ENCODE peak calls at places on chromosome 1, in eight cellular contexts. One of them, this sample, is unnamed.

GRCh38 chr1:160406131-160406968 is 6.0 kb downstream of the VANGL2 start:
- DNase-seq in PC-3: peak; percentile 47
- DNase-seq in IMR-90: no peak
- DNase-seq in GM23338: no peak
- DNase-seq in mammary epithelial cell: peak; percentile 39
- DNase-seq in fibroblast of lung: no peak
- DNase-seq in OCI-LY7: no peak
- DNase-seq in PC-9: no peak
- DNase-seq in this sample: no peak

GRCh38 chr1:28249013-28249870 is 10.1 kb upstream of the SESN2 start:
- DNase-seq in PC-3: peak; percentile 88
- DNase-seq in IMR-90: peak; percentile 70
- DNase-seq in GM23338: peak; percentile 70
- DNase-seq in mammary epithelial cell: peak; percentile 84
- DNase-seq in fibroblast of lung: peak; percentile 77
- DNase-seq in OCI-LY7: peak; percentile 85
- DNase-seq in PC-9: peak; percentile 87
- DNase-seq in this sample: peak; percentile 65

GRCh38 chr1:3618904-3619671 is 5.7 kb upstream of the TPRG1L start:
- DNase-seq in PC-3: peak; percentile 91
- DNase-seq in IMR-90: peak; percentile 80
- DNase-seq in GM23338: peak; percentile 93
- DNase-seq in mammary epithelial cell: peak; percentile 48
- DNase-seq in fibroblast of lung: peak; percentile 79
- DNase-seq in OCI-LY7: peak; percentile 77
- DNase-seq in PC-9: peak; percentile 61
- DNase-seq in this sample: peak; percentile 57

GRCh38 chr1:6795661-6796060 is 10.4 kb downstream of the CAMTA1 start:
- DNase-seq in PC-3: no peak
- DNase-seq in IMR-90: peak; percentile 97
- DNase-seq in GM23338: no peak
- DNase-seq in mammary epithelial cell: no peak
- DNase-seq in fibroblast of lung: peak; percentile 89
- DNase-seq in OCI-LY7: no peak
- DNase-seq in PC-9: peak; percentile 65
- DNase-seq in this sample: peak; percentile 94

GRCh38 chr1:32052887-32053286 is 19.9 kb upstream of the TMEM39B start:
- DNase-seq in PC-3: no peak
- DNase-seq in IMR-90: peak; percentile 82
- DNase-seq in GM23338: no peak
- DNase-seq in mammary epithelial cell: no peak
- DNase-seq in fibroblast of lung: no peak
- DNase-seq in OCI-LY7: no peak
- DNase-seq in PC-9: peak; percentile 10
- DNase-seq in this sample: peak; percentile 32

GRCh38 chr1:5492861-5493260 is 499.4 kb downstream of the NPHP4 start:
- DNase-seq in PC-3: no peak
- DNase-seq in IMR-90: no peak
- DNase-seq in GM23338: no peak
- DNase-seq in mammary epithelial cell: no peak
- DNase-seq in fibroblast of lung: no peak
- DNase-seq in OCI-LY7: no peak
- DNase-seq in PC-9: no peak
- DNase-seq in this sample: no peak

GRCh38 chr1:239891621-239892358 is 199.9 kb upstream of the FMN2 start:
- DNase-seq in PC-3: no peak
- DNase-seq in IMR-90: no peak
- DNase-seq in GM23338: no peak
- DNase-seq in mammary epithelial cell: no peak
- DNase-seq in fibroblast of lung: no peak
- DNase-seq in OCI-LY7: no peak
- DNase-seq in PC-9: no peak
- DNase-seq in this sample: no peak

GRCh38 chr1:14850563-14850962 is 252.1 kb downstream of the KAZN start:
- DNase-seq in PC-3: peak; percentile 54
- DNase-seq in IMR-90: no peak
- DNase-seq in GM23338: no peak
- DNase-seq in mammary epithelial cell: no peak
- DNase-seq in fibroblast of lung: peak; percentile 8
- DNase-seq in OCI-LY7: peak; percentile 67
- DNase-seq in PC-9: no peak
- DNase-seq in this sample: no peak

GRCh38 chr1:238485062-238485905 is 594.6 kb upstream of the ZP4 start:
- DNase-seq in PC-3: peak; percentile 60
- DNase-seq in IMR-90: peak; percentile 60
- DNase-seq in GM23338: peak; percentile 12
- DNase-seq in mammary epithelial cell: peak; percentile 25
- DNase-seq in fibroblast of lung: peak; percentile 45
- DNase-seq in OCI-LY7: no peak
- DNase-seq in PC-9: no peak
- DNase-seq in this sample: peak; percentile 13

GRCh38 chr1:45327644-45328515 is 1.2 kb downstream of the HPDL start:
- DNase-seq in PC-3: no peak
- DNase-seq in IMR-90: no peak
- DNase-seq in GM23338: peak; percentile 46
- DNase-seq in mammary epithelial cell: no peak
- DNase-seq in fibroblast of lung: no peak
- DNase-seq in OCI-LY7: peak; percentile 62
- DNase-seq in PC-9: no peak
- DNase-seq in this sample: no peak
- TF ChIP-seq CTCF in PC-3: no peak
- TF ChIP-seq CTCF in IMR-90: no peak
- TF ChIP-seq CTCF in GM23338: no peak
- TF ChIP-seq CTCF in mammary epithelial cell: no peak
- TF ChIP-seq CTCF in fibroblast of lung: no peak
- TF ChIP-seq CTCF in OCI-LY7: peak; percentile 42
- TF ChIP-seq CTCF in PC-9: no peak
- TF ChIP-seq CTCF in this sample: no peak

GRCh38 chr1:89762431-89762800 is 58.4 kb upstream of the LRRC8D start:
- DNase-seq in PC-3: peak; percentile 17
- DNase-seq in IMR-90: no peak
- DNase-seq in GM23338: no peak
- DNase-seq in mammary epithelial cell: no peak
- DNase-seq in fibroblast of lung: no peak
- DNase-seq in OCI-LY7: no peak
- DNase-seq in PC-9: no peak
- DNase-seq in this sample: peak; percentile 20
- H3K4me3 ChIP-seq in PC-3: peak overlapping the region; percentile 67
- H3K4me3 ChIP-seq in IMR-90: no peak overlapping the region
- H3K4me3 ChIP-seq in GM23338: peak overlapping the region; percentile 90
- H3K4me3 ChIP-seq in mammary epithelial cell: no peak overlapping the region
- H3K4me3 ChIP-seq in fibroblast of lung: peak overlapping the region; percentile 70
- H3K4me3 ChIP-seq in OCI-LY7: peak overlapping the region; percentile 20
- H3K4me3 ChIP-seq in PC-9: no peak overlapping the region
- H3K4me3 ChIP-seq in this sample: peak overlapping the region; percentile 68

GRCh38 chr1:68051475-68051874 is 1.0 kb upstream of the DIRAS3 start:
- DNase-seq in PC-3: no peak
- DNase-seq in IMR-90: peak; percentile 68
- DNase-seq in GM23338: peak; percentile 81
- DNase-seq in mammary epithelial cell: peak; percentile 67
- DNase-seq in fibroblast of lung: peak; percentile 73
- DNase-seq in OCI-LY7: no peak
- DNase-seq in PC-9: no peak
- DNase-seq in this sample: peak; percentile 69
- H2AFZ ChIP-seq in PC-3: no peak overlapping the region
- H2AFZ ChIP-seq in IMR-90: peak overlapping the region; percentile 85
- H2AFZ ChIP-seq in GM23338: no peak overlapping the region
- H2AFZ ChIP-seq in mammary epithelial cell: peak overlapping the region; percentile 86
- H2AFZ ChIP-seq in fibroblast of lung: peak overlapping the region; percentile 45
- H2AFZ ChIP-seq in OCI-LY7: no peak overlapping the region
- H2AFZ ChIP-seq in PC-9: no peak overlapping the region
- H2AFZ ChIP-seq in this sample: peak overlapping the region; percentile 78

DNA sequence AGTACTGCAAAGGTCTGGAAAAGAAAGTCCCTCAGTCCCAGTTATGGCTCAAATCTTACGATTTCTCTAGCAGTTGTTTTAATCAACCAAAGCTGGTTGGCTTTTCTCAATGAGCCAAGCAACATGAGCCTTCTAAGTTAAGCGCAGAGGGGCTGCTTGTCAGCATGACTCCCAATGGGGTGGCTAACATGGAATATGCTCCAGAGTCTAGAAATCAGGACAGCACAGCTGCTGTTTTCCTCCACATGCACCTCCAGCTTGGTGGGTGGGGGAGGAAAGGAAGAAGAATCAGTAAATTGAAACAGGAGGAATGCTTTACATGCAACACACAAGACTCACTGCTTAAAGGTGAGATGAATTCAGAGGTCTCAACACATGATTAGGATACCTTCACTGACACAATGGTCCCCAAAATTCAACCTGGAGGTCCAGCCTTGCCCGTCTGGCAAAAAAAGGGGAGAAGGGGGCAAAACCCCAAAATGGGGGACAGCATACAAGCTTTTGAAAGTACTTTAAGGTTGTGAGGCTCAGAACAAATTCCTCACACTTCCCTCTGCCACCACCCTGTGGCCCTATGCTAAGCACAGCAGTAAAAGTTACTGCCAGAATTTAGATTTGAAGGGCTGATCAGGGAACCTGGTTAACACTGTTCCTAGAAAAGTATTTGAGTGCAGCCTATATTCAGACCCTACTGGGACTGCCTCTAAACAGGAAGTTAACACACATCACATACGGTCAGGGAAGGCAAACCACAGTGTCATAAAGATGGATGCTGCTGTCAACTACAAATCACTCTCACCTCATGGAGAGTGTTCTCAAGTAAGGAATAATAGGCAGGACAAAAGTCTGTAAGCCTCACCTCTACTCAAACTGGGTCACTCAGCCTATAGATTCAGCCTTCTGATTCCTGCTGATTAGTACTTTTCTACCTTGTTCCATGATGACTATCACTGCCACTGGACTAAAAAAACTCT is 2.6 kb downstream of the GATAD2B start:
- DNase-seq in PC-3: peak; percentile 21
- DNase-seq in IMR-90: peak; percentile 42
- DNase-seq in GM23338: no peak
- DNase-seq in mammary epithelial cell: peak; percentile 19
- DNase-seq in fibroblast of lung: peak; percentile 64
- DNase-seq in OCI-LY7: peak; percentile 58
- DNase-seq in PC-9: no peak
- DNase-seq in this sample: no peak
- TF ChIP-seq CTCF in PC-3: peak; percentile 36
- TF ChIP-seq CTCF in IMR-90: peak; percentile 37
- TF ChIP-seq CTCF in GM23338: peak; percentile 16
- TF ChIP-seq CTCF in mammary epithelial cell: peak; percentile 40
- TF ChIP-seq CTCF in fibroblast of lung: peak; percentile 43
- TF ChIP-seq CTCF in OCI-LY7: peak; percentile 67
- TF ChIP-seq CTCF in PC-9: no peak
- TF ChIP-seq CTCF in this sample: no peak

GRCh38 chr1:90723561-90724108 is 6.5 kb upstream of the BARHL2 start:
- DNase-seq in PC-3: no peak
- DNase-seq in IMR-90: no peak
- DNase-seq in GM23338: peak; percentile 95
- DNase-seq in mammary epithelial cell: no peak
- DNase-seq in fibroblast of lung: no peak
- DNase-seq in OCI-LY7: no peak
- DNase-seq in PC-9: no peak
- DNase-seq in this sample: no peak
- H3K4me3 ChIP-seq in PC-3: no peak overlapping the region
- H3K4me3 ChIP-seq in IMR-90: peak overlapping the region; percentile 41
- H3K4me3 ChIP-seq in GM23338: peak overlapping the region; percentile 56
- H3K4me3 ChIP-seq in mammary epithelial cell: no peak overlapping the region
- H3K4me3 ChIP-seq in fibroblast of lung: peak overlapping the region; percentile 11
- H3K4me3 ChIP-seq in OCI-LY7: no peak overlapping the region
- H3K4me3 ChIP-seq in PC-9: no peak overlapping the region
- H3K4me3 ChIP-seq in this sample: no peak overlapping the region

GRCh38 chr1:55015123-55015522 is 16.4 kb downstream of the BSND start:
- DNase-seq in PC-3: no peak
- DNase-seq in IMR-90: no peak
- DNase-seq in GM23338: no peak
- DNase-seq in mammary epithelial cell: no peak
- DNase-seq in fibroblast of lung: no peak
- DNase-seq in OCI-LY7: no peak
- DNase-seq in PC-9: no peak
- DNase-seq in this sample: no peak

GRCh38 chr1:55012661-55013060 is 13.9 kb downstream of the BSND start:
- DNase-seq in PC-3: no peak
- DNase-seq in IMR-90: no peak
- DNase-seq in GM23338: no peak
- DNase-seq in mammary epithelial cell: no peak
- DNase-seq in fibroblast of lung: no peak
- DNase-seq in OCI-LY7: no peak
- DNase-seq in PC-9: no peak
- DNase-seq in this sample: no peak

GRCh38 chr1:55010887-55011217 is 12.1 kb downstream of the BSND start:
- DNase-seq in PC-3: no peak
- DNase-seq in IMR-90: no peak
- DNase-seq in GM23338: peak; percentile 59
- DNase-seq in mammary epithelial cell: no peak
- DNase-seq in fibroblast of lung: no peak
- DNase-seq in OCI-LY7: no peak
- DNase-seq in PC-9: no peak
- DNase-seq in this sample: no peak

GRCh38 chr1:55018395-55018794 is 19.7 kb downstream of the BSND start:
- DNase-seq in PC-3: no peak
- DNase-seq in IMR-90: no peak
- DNase-seq in GM23338: no peak
- DNase-seq in mammary epithelial cell: no peak
- DNase-seq in fibroblast of lung: no peak
- DNase-seq in OCI-LY7: no peak
- DNase-seq in PC-9: no peak
- DNase-seq in this sample: no peak

GRCh38 chr1:55015731-55016620 is 17.2 kb downstream of the BSND start:
- DNase-seq in PC-3: no peak
- DNase-seq in IMR-90: peak; percentile 56
- DNase-seq in GM23338: no peak
- DNase-seq in mammary epithelial cell: no peak
- DNase-seq in fibroblast of lung: no peak
- DNase-seq in OCI-LY7: no peak
- DNase-seq in PC-9: no peak
- DNase-seq in this sample: peak; percentile 69
- H2AFZ ChIP-seq in PC-3: no peak overlapping the region
- H2AFZ ChIP-seq in IMR-90: peak overlapping the region; percentile 18
- H2AFZ ChIP-seq in GM23338: no peak overlapping the region
- H2AFZ ChIP-seq in mammary epithelial cell: no peak overlapping the region
- H2AFZ ChIP-seq in fibroblast of lung: no peak overlapping the region
- H2AFZ ChIP-seq in OCI-LY7: no peak overlapping the region
- H2AFZ ChIP-seq in PC-9: no peak overlapping the region
- H2AFZ ChIP-seq in this sample: no peak overlapping the region

This sample was measured in astrocyte.